ENCODE peak calls at places on chromosomes 13 and 19, in ten cellular contexts. U, I, G, K, Y, S, W, R, O and Z are unnamed samples.

GRCh38 chr13:45872574-45872973 is 21.0 kb upstream of the SIAH3 start:
- DNase-seq in U (no peak), I (no peak), G (no peak), K (no peak), Y (no peak), S (no peak), W (no peak), R (no peak), O (no peak), Z (no peak)

GRCh38 chr19:55137915-55138314 is 11.1 kb downstream of the TNNT1 start:
- DNase-seq in U (no peak), I (no peak), G (no peak), K (no peak), Y (no peak), S (no peak), W (no peak), R (no peak), O (no peak), Z (no peak)

GRCh38 chr19:17577698-17578097 is 22.2 kb downstream of the COLGALT1 start:
- DNase-seq in U (no peak), I (no peak), G (no peak), K (no peak), Y (no peak), S (no peak), W (no peak), R (no peak), O (no peak), Z (no peak)

GRCh38 chr13:79062291-79062690 is 343.8 kb downstream of the RBM26 start:
- DNase-seq in U (no peak), I (no peak), G (no peak), K (no peak), Y (no peak), S (no peak), W (no peak), R (no peak), O (no peak), Z (no peak)

GRCh38 chr13:100209857-100210580 is 121.1 kb downstream of the PCCA start:
- DNase-seq in U (no peak), I (peak), G (no peak), K (no peak), Y (peak), S (no peak), W (peak), R (peak), O (no peak), Z (no peak)

GRCh38 chr13:112967666-112968379 is 1.2 kb upstream of the MCF2L start:
- DNase-seq in U (no peak), I (no peak), G (no peak), K (no peak), Y (no peak), S (no peak), W (no peak), R (no peak), O (no peak), Z (no peak)

GRCh38 chr19:10315335-10316214 is at the start of gene FDX2:
- DNase-seq in U (peak), I (peak), G (peak), K (peak), Y (peak), S (peak), W (peak), R (peak), O (peak), Z (peak)

GRCh38 chr13:20769091-20769490 is 4.7 kb downstream of the EEF1AKMT1 start:
- DNase-seq in U (no peak), I (no peak), G (no peak), K (no peak), Y (no peak), S (no peak), W (no peak), R (no peak), O (no peak), Z (no peak)

GRCh38 chr13:50065712-50066111 is 50.5 kb downstream of the KCNRG start:
- DNase-seq in U (no peak), I (no peak), G (no peak), K (no peak), Y (no peak), S (no peak), W (no peak), R (no peak), O (no peak), Z (no peak)

GRCh38 chr13:102142473-102142826 is 259.4 kb downstream of the FGF14 start:
- DNase-seq in U (no peak), I (no peak), G (no peak), K (no peak), Y (no peak), S (no peak), W (no peak), R (no peak), O (no peak), Z (no peak)

GRCh38 chr19:955803-956746 is 28.1 kb upstream of the WDR18 start:
- DNase-seq in U (no peak), I (no peak), G (no peak), K (no peak), Y (no peak), S (no peak), W (no peak), R (no peak), O (no peak), Z (no peak)